ENCODE peak calls at places on chromosome 22, in seven cellular contexts. D is spleen, B is esophagus muscularis mucosa, P is HL-60, Q is breast epithelium, W is sigmoid colon, I is K562. K is an unnamed sample.

GRCh38 chr22:46934746-46935491 is 172.5 kb downstream of the TBC1D22A start:
- DNase-seq in Q (no peak), P (peak; percentile 27), B (no peak), I (peak; percentile 53), W (no peak), D (no peak), K (no peak)

GRCh38 chr22:42944409-42944808 is 70.5 kb downstream of the PACSIN2 start:
- DNase-seq in I (no peak), Q (no peak), P (no peak), D (no peak), B (no peak), W (no peak), K (no peak)

GRCh38 chr22:30591191-30591587 is 521 bp downstream of the PES1 start:
- DNase-seq in I (no peak), P (no peak), B (no peak), D (no peak), Q (no peak), W (no peak), K (no peak)

GRCh38 chr22:42644422-42645340 is 4.3 kb upstream of the ATP5MGL start:
- DNase-seq in B (no peak), Q (peak; percentile 42), D (no peak), I (no peak), P (peak; percentile 10), W (peak; percentile 87), K (peak; percentile 52)

GRCh38 chr22:27991586-27992293 is 72.7 kb upstream of the PITPNB start:
- DNase-seq in I (no peak), P (no peak), B (no peak), W (peak; percentile 33), D (no peak), Q (no peak), K (peak; percentile 21)

GRCh38 chr22:35728639-35729308 is 11.1 kb downstream of the APOL5 start:
- DNase-seq in D (no peak), Q (no peak), B (no peak), I (no peak), W (no peak), P (no peak), K (peak; percentile 76)

GRCh38 chr22:32327066-32327465 is 30.6 kb upstream of the RFPL3 start:
- DNase-seq in W (no peak), P (peak; percentile 5), B (no peak), I (no peak), D (no peak), Q (no peak), K (peak; percentile 23)

GRCh38 chr22:22371031-22371541 is 126.5 kb downstream of the VPREB1 start:
- DNase-seq in D (no peak), Q (no peak), I (peak; percentile 53), B (peak; percentile 75), W (no peak), P (no peak), K (no peak)

GRCh38 chr22:41380993-41381328 is 781 bp upstream of the TEF start:
- DNase-seq in B (peak; percentile 95), P (no peak), Q (peak; percentile 87), I (no peak), W (peak; percentile 96), D (no peak), K (peak; percentile 77)

GRCh38 chr22:33381531-33382406 is 323.6 kb upstream of the SYN3 start:
- DNase-seq in D (no peak), I (no peak), P (no peak), W (no peak), B (peak; percentile 55), Q (no peak), K (no peak)

DNA sequence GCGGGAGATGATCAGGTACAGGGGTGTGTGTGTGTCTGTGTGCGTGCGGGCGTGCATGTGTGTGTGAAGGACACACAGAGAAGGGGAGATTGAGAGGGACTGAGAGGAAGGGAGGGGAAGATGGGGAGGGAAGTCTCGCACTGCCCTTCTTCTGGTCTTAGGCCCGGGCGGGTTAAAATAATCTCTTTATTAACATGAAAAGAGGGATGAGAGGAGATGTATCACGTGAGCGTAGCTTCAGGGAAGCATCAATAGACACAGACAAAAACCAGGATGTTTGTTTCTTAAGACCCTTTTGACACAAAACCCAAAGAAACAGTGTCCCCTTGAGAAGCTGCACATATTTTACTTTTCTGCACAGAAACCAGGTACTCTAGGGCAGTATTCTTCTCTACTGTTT is 347.3 kb downstream of the BRD1 start:
- DNase-seq in I (no peak), D (no peak), W (no peak), P (no peak), B (no peak), Q (no peak), K (no peak)
- TF ChIP-seq POLR2AphosphoS5 in I (no peak), D (no peak), W (no peak), P (no peak), B (no peak), Q (no peak), K (no peak)

DNA sequence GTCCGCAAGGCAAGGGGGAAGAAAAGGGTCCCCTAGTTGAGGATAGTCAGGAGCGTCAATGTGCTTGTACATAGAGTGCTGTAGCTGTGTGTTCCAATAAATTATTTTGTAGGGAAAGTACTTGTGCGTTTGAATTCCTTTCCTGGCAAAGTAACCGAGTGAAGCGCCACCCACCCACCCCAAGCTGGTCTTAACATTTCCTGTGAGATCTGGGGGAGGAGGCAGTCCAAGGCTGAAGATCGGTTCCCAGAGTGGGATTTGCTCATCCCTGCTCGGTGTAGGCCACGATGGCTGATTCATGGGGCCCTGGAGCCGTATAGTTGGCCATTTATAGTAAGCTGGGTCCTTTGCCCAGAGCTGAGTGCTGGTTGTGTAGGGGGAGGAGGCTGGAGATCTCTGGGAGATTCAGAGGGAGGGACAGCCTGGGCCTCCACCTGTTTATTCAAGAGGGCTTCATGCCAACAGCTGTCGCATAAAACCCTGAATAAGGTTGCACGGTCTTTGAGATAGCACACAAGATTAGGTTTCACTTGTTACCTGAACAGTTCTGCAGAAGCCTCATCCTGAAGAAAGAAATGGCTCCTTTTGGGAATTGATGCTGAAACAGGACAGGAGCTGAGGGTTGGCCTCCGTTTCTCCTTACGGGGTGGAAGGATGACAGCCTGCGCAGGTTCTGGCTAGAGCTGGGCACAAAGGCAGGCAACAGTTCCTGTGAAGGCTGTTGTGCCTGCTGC is 2.4 kb downstream of the ATF4 start:
- DNase-seq in P (peak; percentile 55), W (peak; percentile 90), I (no peak), D (peak; percentile 67), B (no peak), Q (no peak), K (peak; percentile 56)
- TF ChIP-seq POLR2AphosphoS5 in P (peak; percentile 96), W (peak; percentile 67), I (peak; percentile 61), D (peak; percentile 51), B (peak; percentile 67), Q (peak; percentile 14), K (no peak)

DNA sequence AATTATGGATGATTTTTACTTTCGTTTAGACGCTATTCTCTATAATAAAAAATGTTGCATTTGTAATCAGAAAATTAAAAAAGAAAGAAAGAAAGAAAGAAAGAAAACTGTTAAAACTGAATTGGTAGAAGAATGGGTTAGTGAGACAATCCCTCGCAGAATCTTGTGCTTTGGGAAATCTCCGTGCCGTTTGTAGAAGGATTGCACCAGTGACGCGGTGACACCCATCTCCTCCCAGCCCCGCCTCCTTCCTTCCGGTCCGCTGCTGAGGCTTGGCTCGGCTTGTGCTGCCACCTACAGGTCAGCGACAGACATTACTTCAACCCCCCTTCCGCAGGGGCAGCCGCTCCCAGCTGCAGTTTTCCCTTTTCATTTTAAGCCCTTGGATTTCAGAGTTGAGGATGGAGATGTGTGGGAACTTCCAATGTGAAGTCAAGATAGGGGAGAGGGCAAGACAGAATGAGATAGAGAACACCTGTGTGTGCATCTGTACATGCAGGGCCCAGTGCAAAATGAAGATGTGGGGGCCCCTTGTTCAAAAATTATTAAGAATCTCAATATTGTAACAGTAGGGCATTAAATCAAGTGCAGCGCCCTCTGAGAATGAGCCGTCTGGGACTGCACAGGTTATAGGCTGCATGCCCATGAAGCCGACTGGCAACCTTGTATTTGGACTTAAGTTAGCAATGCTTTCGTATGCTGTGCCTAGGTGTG is 41.1 kb downstream of the TST start:
- DNase-seq in I (peak; percentile 87), B (peak; percentile 95), D (peak; percentile 97), Q (peak; percentile 87), W (peak; percentile 96), P (peak; percentile 93), K (peak; percentile 92)
- TF ChIP-seq POLR2AphosphoS5 in I (no peak), B (peak; percentile 46), D (peak; percentile 86), Q (peak; percentile 40), W (no peak), P (no peak), K (peak; percentile 26)

GRCh38 chr22:48718818-48719500 is 1108.7 kb downstream of the BRD1 start:
- DNase-seq in I (no peak), B (no peak), Q (no peak), D (peak; percentile 47), W (peak; percentile 64), P (no peak), K (no peak)

GRCh38 chr22:48715511-48715910 is 1112.2 kb downstream of the BRD1 start:
- DNase-seq in D (peak; percentile 22), Q (no peak), I (no peak), W (no peak), P (no peak), B (no peak), K (no peak)

GRCh38 chr22:48717076-48717810 is 1110.4 kb downstream of the BRD1 start:
- DNase-seq in P (no peak), Q (no peak), B (no peak), I (no peak), D (peak; percentile 72), W (peak; percentile 28), K (no peak)

GRCh38 chr22:48719978-48720661 is 1107.6 kb downstream of the BRD1 start:
- DNase-seq in I (peak; percentile 72), Q (no peak), P (no peak), W (peak; percentile 37), D (peak; percentile 40), B (no peak), K (no peak)

GRCh38 chr22:48717883-48718817 is 1109.5 kb downstream of the BRD1 start:
- DNase-seq in W (peak; percentile 52), B (no peak), Q (no peak), D (peak; percentile 56), P (no peak), I (no peak), K (no peak)
- TF ChIP-seq POLR2AphosphoS5 in W (no peak), B (no peak), Q (no peak), D (no peak), P (no peak), I (no peak), K (no peak)

DNA sequence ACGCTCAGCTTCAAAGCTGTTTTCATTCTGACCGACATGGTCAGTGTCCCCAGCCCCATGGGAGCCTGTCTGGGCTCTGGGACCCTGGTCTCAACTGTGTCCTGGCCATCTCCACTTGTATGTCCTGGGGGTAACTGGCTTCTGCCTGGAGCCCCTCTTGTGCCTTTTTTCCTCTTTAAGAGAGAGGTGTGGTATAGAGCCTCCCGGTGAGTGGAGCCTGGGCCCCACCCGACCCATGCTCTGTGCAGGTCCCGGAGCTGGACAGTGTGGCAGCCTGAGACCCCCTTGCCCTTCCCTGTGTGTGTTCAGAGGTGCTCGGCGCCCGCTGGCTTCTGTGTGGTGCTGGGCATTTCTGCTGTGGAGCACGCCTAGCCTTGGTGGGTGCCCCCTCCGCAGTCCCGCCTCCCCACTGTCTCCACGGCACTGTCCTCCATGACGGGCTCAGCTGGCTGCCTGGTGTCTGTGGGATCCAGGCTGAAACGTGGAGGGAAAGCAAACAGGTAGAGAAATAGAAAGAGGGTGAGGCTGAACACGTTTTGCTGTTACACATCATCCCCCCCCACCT is 74.9 kb downstream of the PARVB start:
- DNase-seq in I (no peak), Q (no peak), B (no peak), W (peak; percentile 56), D (peak; percentile 51), P (no peak), K (no peak)
- TF ChIP-seq POLR2AphosphoS5 in I (no peak), Q (no peak), B (no peak), W (no peak), D (no peak), P (no peak), K (no peak)

GRCh38 chr22:23522642-23523251 is 57.3 kb downstream of the IGLL1 start:
- DNase-seq in Q (no peak), P (no peak), D (peak; percentile 72), W (no peak), I (peak; percentile 25), B (no peak), K (no peak)
- TF ChIP-seq POLR2AphosphoS5 in Q (no peak), P (no peak), D (no peak), W (no peak), I (no peak), B (no peak), K (no peak)